ENCODE peak calls at places on chromosomes 3 and 15, in six cellular contexts. One of them, this sample, is unnamed.
A peak's percentile ranks its signal among the peaks of the same experiment; 100 is the strongest.

GRCh38 chr15:73900129-73900712 is 26.0 kb upstream of the LOXL1 start:
- DNase-seq in epithelial cell of esophagus: no peak
- DNase-seq in amniotic stem cell: no peak
- DNase-seq in NCI-H1105 treated with DMSO at 0.1 percent for 48 hours: no peak
- DNase-seq in adrenal gland: no peak
- DNase-seq in GM12864: no peak
- DNase-seq in this sample: no peak

GRCh38 chr3:101383156-101383575 is 62.8 kb upstream of the IMPG2 start:
- DNase-seq in epithelial cell of esophagus: no peak
- DNase-seq in GM12864: no peak
- DNase-seq in adrenal gland: no peak
- DNase-seq in amniotic stem cell: no peak
- DNase-seq in NCI-H1105 treated with DMSO at 0.1 percent for 48 hours: no peak
- DNase-seq in this sample: peak; percentile 18

GRCh38 chr3:197219627-197220026 is 78.8 kb downstream of the DLG1 start:
- DNase-seq in GM12864: no peak
- DNase-seq in NCI-H1105 treated with DMSO at 0.1 percent for 48 hours: no peak
- DNase-seq in adrenal gland: no peak
- DNase-seq in epithelial cell of esophagus: no peak
- DNase-seq in amniotic stem cell: no peak
- DNase-seq in this sample: peak; percentile 12

GRCh38 chr3:141508067-141508436 is 21.2 kb downstream of the RASA2 start:
- DNase-seq in NCI-H1105 treated with DMSO at 0.1 percent for 48 hours: no peak
- DNase-seq in epithelial cell of esophagus: no peak
- DNase-seq in GM12864: no peak
- DNase-seq in adrenal gland: no peak
- DNase-seq in amniotic stem cell: no peak
- DNase-seq in this sample: no peak

GRCh38 chr15:69394556-69395282 is 19.4 kb upstream of the KIF23 start:
- DNase-seq in amniotic stem cell: no peak
- DNase-seq in GM12864: no peak
- DNase-seq in adrenal gland: peak; percentile 92
- DNase-seq in NCI-H1105 treated with DMSO at 0.1 percent for 48 hours: peak; percentile 51
- DNase-seq in epithelial cell of esophagus: peak; percentile 67
- DNase-seq in this sample: peak; percentile 87

GRCh38 chr15:75545066-75545465 is 34.0 kb downstream of the PTPN9 start:
- DNase-seq in GM12864: no peak
- DNase-seq in epithelial cell of esophagus: no peak
- DNase-seq in NCI-H1105 treated with DMSO at 0.1 percent for 48 hours: no peak
- DNase-seq in amniotic stem cell: no peak
- DNase-seq in adrenal gland: no peak
- DNase-seq in this sample: no peak

GRCh38 chr3:52896613-52897012 is 735 bp downstream of the STIMATE start:
- DNase-seq in adrenal gland: no peak
- DNase-seq in GM12864: no peak
- DNase-seq in NCI-H1105 treated with DMSO at 0.1 percent for 48 hours: no peak
- DNase-seq in epithelial cell of esophagus: peak; percentile 14
- DNase-seq in amniotic stem cell: no peak
- DNase-seq in this sample: peak; percentile 12

GRCh38 chr3:169072494-169072893 is 591.0 kb downstream of the MECOM start:
- DNase-seq in epithelial cell of esophagus: no peak
- DNase-seq in GM12864: no peak
- DNase-seq in adrenal gland: no peak
- DNase-seq in amniotic stem cell: no peak
- DNase-seq in NCI-H1105 treated with DMSO at 0.1 percent for 48 hours: no peak
- DNase-seq in this sample: no peak

GRCh38 chr3:67531149-67532101 is 123.0 kb downstream of the SUCLG2 start:
- DNase-seq in NCI-H1105 treated with DMSO at 0.1 percent for 48 hours: no peak
- DNase-seq in epithelial cell of esophagus: no peak
- DNase-seq in GM12864: no peak
- DNase-seq in adrenal gland: no peak
- DNase-seq in amniotic stem cell: no peak
- DNase-seq in this sample: no peak

GRCh38 chr3:42836545-42837123 is 27.4 kb downstream of the ACKR2 start:
- DNase-seq in epithelial cell of esophagus: no peak
- DNase-seq in NCI-H1105 treated with DMSO at 0.1 percent for 48 hours: no peak
- DNase-seq in amniotic stem cell: no peak
- DNase-seq in GM12864: no peak
- DNase-seq in adrenal gland: no peak
- DNase-seq in this sample: no peak

GRCh38 chr3:16301490-16301889 is 36.5 kb downstream of the OXNAD1 start:
- DNase-seq in NCI-H1105 treated with DMSO at 0.1 percent for 48 hours: no peak
- DNase-seq in adrenal gland: no peak
- DNase-seq in GM12864: no peak
- DNase-seq in epithelial cell of esophagus: no peak
- DNase-seq in amniotic stem cell: no peak
- DNase-seq in this sample: no peak

This sample was measured in hepatocyte.